ENCODE peak calls at places on chromosomes 1 and 21, in ten cellular contexts. One of them, this sample, is unnamed.

GRCh38 chr1:156627313-156627880 is 8.2 kb downstream of the HAPLN2 start:
- DNase-seq in osteoblast: peak
- DNase-seq in tibial nerve: no peak
- DNase-seq in A549: peak
- DNase-seq in GM12878: no peak
- DNase-seq in lower lobe of right lung: no peak
- DNase-seq in brain microvascular endothelial cell: peak
- DNase-seq in Caco-2: peak
- DNase-seq in fibroblast of lung: peak
- DNase-seq in A673: peak
- DNase-seq in this sample: peak

GRCh38 chr1:51792864-51793263 is 85.7 kb downstream of the NRDC start:
- DNase-seq in osteoblast: no peak
- DNase-seq in tibial nerve: no peak
- DNase-seq in A549: peak
- DNase-seq in GM12878: no peak
- DNase-seq in lower lobe of right lung: no peak
- DNase-seq in brain microvascular endothelial cell: peak
- DNase-seq in Caco-2: no peak
- DNase-seq in fibroblast of lung: peak
- DNase-seq in A673: no peak
- DNase-seq in this sample: no peak

GRCh38 chr1:115814685-115815398 is 26.1 kb downstream of the NHLH2 start:
- DNase-seq in osteoblast: no peak
- DNase-seq in tibial nerve: no peak
- DNase-seq in A549: no peak
- DNase-seq in GM12878: no peak
- DNase-seq in lower lobe of right lung: no peak
- DNase-seq in brain microvascular endothelial cell: no peak
- DNase-seq in Caco-2: no peak
- DNase-seq in fibroblast of lung: peak
- DNase-seq in A673: no peak
- DNase-seq in this sample: no peak

GRCh38 chr1:201259476-201260235 is 23.6 kb upstream of the PKP1 start:
- DNase-seq in osteoblast: no peak
- DNase-seq in tibial nerve: no peak
- DNase-seq in A549: no peak
- DNase-seq in GM12878: no peak
- DNase-seq in lower lobe of right lung: no peak
- DNase-seq in brain microvascular endothelial cell: peak
- DNase-seq in Caco-2: no peak
- DNase-seq in fibroblast of lung: peak
- DNase-seq in A673: no peak
- DNase-seq in this sample: no peak

GRCh38 chr1:20100632-20101355 is 18.5 kb downstream of the PLA2G2D start:
- DNase-seq in osteoblast: peak
- DNase-seq in tibial nerve: no peak
- DNase-seq in A549: peak
- DNase-seq in GM12878: no peak
- DNase-seq in lower lobe of right lung: no peak
- DNase-seq in brain microvascular endothelial cell: peak
- DNase-seq in Caco-2: peak
- DNase-seq in fibroblast of lung: peak
- DNase-seq in A673: peak
- DNase-seq in this sample: peak

GRCh38 chr21:45892156-45892919 is 89.2 kb upstream of the COL6A1 start:
- DNase-seq in osteoblast: no peak
- DNase-seq in tibial nerve: no peak
- DNase-seq in A549: no peak
- DNase-seq in GM12878: no peak
- DNase-seq in lower lobe of right lung: peak
- DNase-seq in brain microvascular endothelial cell: no peak
- DNase-seq in Caco-2: no peak
- DNase-seq in fibroblast of lung: no peak
- DNase-seq in A673: no peak
- DNase-seq in this sample: no peak

GRCh38 chr1:39926343-39926769 is 24.6 kb upstream of the MYCL start:
- DNase-seq in osteoblast: no peak
- DNase-seq in tibial nerve: no peak
- DNase-seq in A549: no peak
- DNase-seq in GM12878: no peak
- DNase-seq in lower lobe of right lung: no peak
- DNase-seq in brain microvascular endothelial cell: no peak
- DNase-seq in Caco-2: no peak
- DNase-seq in fibroblast of lung: peak
- DNase-seq in A673: no peak
- DNase-seq in this sample: no peak

GRCh38 chr1:221227872-221228337 is 348.7 kb downstream of the HLX start:
- DNase-seq in osteoblast: no peak
- DNase-seq in tibial nerve: no peak
- DNase-seq in A549: no peak
- DNase-seq in GM12878: no peak
- DNase-seq in lower lobe of right lung: no peak
- DNase-seq in brain microvascular endothelial cell: no peak
- DNase-seq in Caco-2: no peak
- DNase-seq in fibroblast of lung: peak
- DNase-seq in A673: no peak
- DNase-seq in this sample: no peak

GRCh38 chr21:45330075-45330781 is 42.5 kb upstream of the POFUT2 start:
- DNase-seq in osteoblast: peak
- DNase-seq in tibial nerve: no peak
- DNase-seq in A549: peak
- DNase-seq in GM12878: no peak
- DNase-seq in lower lobe of right lung: peak
- DNase-seq in brain microvascular endothelial cell: peak
- DNase-seq in Caco-2: peak
- DNase-seq in fibroblast of lung: peak
- DNase-seq in A673: peak
- DNase-seq in this sample: no peak

GRCh38 chr1:220556641-220557040 is 28.7 kb downstream of the MARK1 start:
- DNase-seq in osteoblast: peak
- DNase-seq in tibial nerve: no peak
- DNase-seq in A549: no peak
- DNase-seq in GM12878: no peak
- DNase-seq in lower lobe of right lung: no peak
- DNase-seq in brain microvascular endothelial cell: no peak
- DNase-seq in Caco-2: no peak
- DNase-seq in fibroblast of lung: peak
- DNase-seq in A673: no peak
- DNase-seq in this sample: no peak

GRCh38 chr21:43892984-43893535 is 28.0 kb downstream of the AGPAT3 start:
- DNase-seq in osteoblast: no peak
- DNase-seq in tibial nerve: no peak
- DNase-seq in A549: no peak
- DNase-seq in GM12878: peak
- DNase-seq in lower lobe of right lung: no peak
- DNase-seq in brain microvascular endothelial cell: no peak
- DNase-seq in Caco-2: no peak
- DNase-seq in fibroblast of lung: no peak
- DNase-seq in A673: no peak
- DNase-seq in this sample: no peak

GRCh38 chr1:37691497-37692077 is 729 bp upstream of the CDCA8 start:
- DNase-seq in osteoblast: peak
- DNase-seq in tibial nerve: peak
- DNase-seq in A549: peak
- DNase-seq in GM12878: no peak
- DNase-seq in lower lobe of right lung: peak
- DNase-seq in brain microvascular endothelial cell: peak
- DNase-seq in Caco-2: peak
- DNase-seq in fibroblast of lung: peak
- DNase-seq in A673: peak
- DNase-seq in this sample: peak

GRCh38 chr1:19877821-19878636 is 4.2 kb upstream of the OTUD3 start:
- DNase-seq in osteoblast: no peak
- DNase-seq in tibial nerve: no peak
- DNase-seq in A549: no peak
- DNase-seq in GM12878: no peak
- DNase-seq in lower lobe of right lung: no peak
- DNase-seq in brain microvascular endothelial cell: no peak
- DNase-seq in Caco-2: peak
- DNase-seq in fibroblast of lung: no peak
- DNase-seq in A673: peak
- DNase-seq in this sample: no peak

GRCh38 chr1:208431721-208432120 is 187.5 kb upstream of the PLXNA2 start:
- DNase-seq in osteoblast: peak
- DNase-seq in tibial nerve: no peak
- DNase-seq in A549: peak
- DNase-seq in GM12878: no peak
- DNase-seq in lower lobe of right lung: no peak
- DNase-seq in brain microvascular endothelial cell: no peak
- DNase-seq in Caco-2: no peak
- DNase-seq in fibroblast of lung: peak
- DNase-seq in A673: no peak
- DNase-seq in this sample: no peak

DNA sequence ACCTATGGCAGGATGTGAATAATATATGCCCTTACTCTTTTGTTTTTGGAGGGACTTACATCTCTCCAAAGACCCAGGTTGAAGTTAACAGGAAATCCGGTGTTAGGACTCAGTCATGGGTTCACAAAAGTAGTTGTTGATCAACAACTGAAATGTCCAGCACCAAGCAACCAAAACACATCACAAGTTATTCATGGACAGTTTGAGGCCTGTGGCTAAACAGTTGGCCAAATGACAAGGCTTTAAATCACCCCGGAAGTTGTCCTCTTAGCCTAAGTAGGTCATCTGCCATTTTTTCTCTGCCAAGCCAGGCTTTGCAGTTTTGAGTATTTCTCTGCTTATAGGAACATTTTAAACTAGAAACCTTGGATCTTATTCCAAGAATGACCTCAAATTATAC is 89.9 kb downstream of the CD247 start:
- DNase-seq in osteoblast: no peak
- DNase-seq in tibial nerve: no peak
- DNase-seq in A549: no peak
- DNase-seq in GM12878: no peak
- DNase-seq in lower lobe of right lung: no peak
- DNase-seq in brain microvascular endothelial cell: no peak
- DNase-seq in Caco-2: no peak
- DNase-seq in fibroblast of lung: no peak
- DNase-seq in A673: no peak
- DNase-seq in this sample: peak
- H3K4me3 ChIP-seq in osteoblast: no peak
- H3K4me3 ChIP-seq in tibial nerve: no peak
- H3K4me3 ChIP-seq in A549: no peak
- H3K4me3 ChIP-seq in GM12878: no peak
- H3K4me3 ChIP-seq in lower lobe of right lung: no peak
- H3K4me3 ChIP-seq in brain microvascular endothelial cell: no peak
- H3K4me3 ChIP-seq in Caco-2: no peak
- H3K4me3 ChIP-seq in fibroblast of lung: no peak
- H3K4me3 ChIP-seq in A673: no peak
- H3K4me3 ChIP-seq in this sample: no peak

GRCh38 chr1:223852337-223852736 is 6.6 kb upstream of the TP53BP2 start:
- DNase-seq in osteoblast: no peak
- DNase-seq in tibial nerve: no peak
- DNase-seq in A549: no peak
- DNase-seq in GM12878: no peak
- DNase-seq in lower lobe of right lung: no peak
- DNase-seq in brain microvascular endothelial cell: no peak
- DNase-seq in Caco-2: no peak
- DNase-seq in fibroblast of lung: no peak
- DNase-seq in A673: no peak
- DNase-seq in this sample: no peak

GRCh38 chr1:223856386-223856785 is 10.6 kb upstream of the TP53BP2 start:
- DNase-seq in osteoblast: no peak
- DNase-seq in tibial nerve: no peak
- DNase-seq in A549: no peak
- DNase-seq in GM12878: no peak
- DNase-seq in lower lobe of right lung: no peak
- DNase-seq in brain microvascular endothelial cell: no peak
- DNase-seq in Caco-2: no peak
- DNase-seq in fibroblast of lung: no peak
- DNase-seq in A673: no peak
- DNase-seq in this sample: no peak

GRCh38 chr1:223849855-223850254 is 4.1 kb upstream of the TP53BP2 start:
- DNase-seq in osteoblast: no peak
- DNase-seq in tibial nerve: no peak
- DNase-seq in A549: no peak
- DNase-seq in GM12878: no peak
- DNase-seq in lower lobe of right lung: no peak
- DNase-seq in brain microvascular endothelial cell: no peak
- DNase-seq in Caco-2: no peak
- DNase-seq in fibroblast of lung: no peak
- DNase-seq in A673: no peak
- DNase-seq in this sample: no peak

GRCh38 chr1:223853275-223853674 is 7.5 kb upstream of the TP53BP2 start:
- DNase-seq in osteoblast: no peak
- DNase-seq in tibial nerve: no peak
- DNase-seq in A549: no peak
- DNase-seq in GM12878: no peak
- DNase-seq in lower lobe of right lung: no peak
- DNase-seq in brain microvascular endothelial cell: no peak
- DNase-seq in Caco-2: no peak
- DNase-seq in fibroblast of lung: no peak
- DNase-seq in A673: no peak
- DNase-seq in this sample: no peak

GRCh38 chr1:223853748-223854147 is 8.0 kb upstream of the TP53BP2 start:
- DNase-seq in osteoblast: no peak
- DNase-seq in tibial nerve: no peak
- DNase-seq in A549: no peak
- DNase-seq in GM12878: no peak
- DNase-seq in lower lobe of right lung: no peak
- DNase-seq in brain microvascular endothelial cell: no peak
- DNase-seq in Caco-2: no peak
- DNase-seq in fibroblast of lung: no peak
- DNase-seq in A673: no peak
- DNase-seq in this sample: no peak
- TF ChIP-seq CTCF in osteoblast: no peak
- TF ChIP-seq CTCF in tibial nerve: no peak
- TF ChIP-seq CTCF in A549: no peak
- TF ChIP-seq CTCF in GM12878: no peak
- TF ChIP-seq CTCF in lower lobe of right lung: no peak
- TF ChIP-seq CTCF in brain microvascular endothelial cell: no peak
- TF ChIP-seq CTCF in Caco-2: no peak
- TF ChIP-seq CTCF in fibroblast of lung: no peak
- TF ChIP-seq CTCF in A673: no peak
- TF ChIP-seq CTCF in this sample: no peak

DNA sequence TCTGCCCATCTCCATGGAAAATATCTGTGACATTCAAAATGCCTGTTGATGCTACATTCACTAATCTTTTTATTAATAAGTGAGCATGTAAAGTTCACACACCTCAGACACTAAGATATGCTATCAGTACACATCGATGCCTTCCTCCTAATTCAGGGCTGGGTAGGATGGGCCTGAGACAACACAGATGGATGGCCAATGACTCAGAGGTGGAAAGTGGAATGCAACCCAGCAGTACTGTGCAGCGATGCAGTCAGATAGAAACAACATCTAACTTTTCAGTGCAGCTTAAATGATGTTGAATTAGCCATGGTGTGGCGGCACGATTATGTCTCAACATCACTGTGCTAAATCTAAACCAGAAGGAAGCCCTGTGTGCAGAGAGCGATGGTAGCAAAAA is 161.6 kb upstream of the KCNJ15 start:
- DNase-seq in osteoblast: no peak
- DNase-seq in tibial nerve: no peak
- DNase-seq in A549: peak
- DNase-seq in GM12878: no peak
- DNase-seq in lower lobe of right lung: no peak
- DNase-seq in brain microvascular endothelial cell: peak
- DNase-seq in Caco-2: no peak
- DNase-seq in fibroblast of lung: peak
- DNase-seq in A673: no peak
- DNase-seq in this sample: no peak
- H3K4me3 ChIP-seq in osteoblast: no peak
- H3K4me3 ChIP-seq in tibial nerve: no peak
- H3K4me3 ChIP-seq in A549: no peak
- H3K4me3 ChIP-seq in GM12878: no peak
- H3K4me3 ChIP-seq in lower lobe of right lung: no peak
- H3K4me3 ChIP-seq in brain microvascular endothelial cell: no peak
- H3K4me3 ChIP-seq in Caco-2: no peak
- H3K4me3 ChIP-seq in fibroblast of lung: no peak
- H3K4me3 ChIP-seq in A673: no peak
- H3K4me3 ChIP-seq in this sample: no peak

GRCh38 chr1:93813076-93813475 is 65.9 kb downstream of the DNTTIP2 start:
- DNase-seq in osteoblast: no peak
- DNase-seq in tibial nerve: no peak
- DNase-seq in A549: no peak
- DNase-seq in GM12878: no peak
- DNase-seq in lower lobe of right lung: no peak
- DNase-seq in brain microvascular endothelial cell: no peak
- DNase-seq in Caco-2: peak
- DNase-seq in fibroblast of lung: no peak
- DNase-seq in A673: no peak
- DNase-seq in this sample: no peak
- TF ChIP-seq CTCF in osteoblast: no peak
- TF ChIP-seq CTCF in tibial nerve: no peak
- TF ChIP-seq CTCF in A549: no peak
- TF ChIP-seq CTCF in GM12878: no peak
- TF ChIP-seq CTCF in lower lobe of right lung: no peak
- TF ChIP-seq CTCF in brain microvascular endothelial cell: no peak
- TF ChIP-seq CTCF in Caco-2: no peak
- TF ChIP-seq CTCF in fibroblast of lung: no peak
- TF ChIP-seq CTCF in A673: no peak
- TF ChIP-seq CTCF in this sample: no peak

This sample was measured in adrenal gland.